ENCODE peak calls at places on chromosomes 16 and 17, in ten cellular contexts. R, S, B, Z, D, C, P, W, M and V are unnamed samples.

GRCh38 chr17:72191356-72191755 is 70.5 kb downstream of the SOX9 start:
- DNase-seq in R (no peak), S (no peak), B (no peak), Z (no peak), D (no peak), C (no peak), P (no peak), W (no peak), M (no peak), V (no peak)

GRCh38 chr16:65908568-65908967 is 457.9 kb upstream of the CDH5 start:
- DNase-seq in R (no peak), S (no peak), B (no peak), Z (peak), D (no peak), C (no peak), P (no peak), W (no peak), M (no peak), V (no peak)

GRCh38 chr17:54860617-54861468 is 39.8 kb upstream of the TOM1L1 start:
- DNase-seq in R (no peak), S (no peak), B (no peak), Z (no peak), D (no peak), C (no peak), P (no peak), W (no peak), M (no peak), V (no peak)

GRCh38 chr17:37726891-37727780 is 17.7 kb downstream of the HNF1B start:
- DNase-seq in R (no peak), S (no peak), B (no peak), Z (peak), D (no peak), C (no peak), P (no peak), W (no peak), M (no peak), V (no peak)

GRCh38 chr17:42283241-42284019 is 4.9 kb upstream of the STAT5A start:
- DNase-seq in R (peak), S (no peak), B (no peak), Z (no peak), D (peak), C (peak), P (no peak), W (no peak), M (no peak), V (no peak)

GRCh38 chr17:83173180-83173996 is 94.0 kb downstream of the METRNL start:
- DNase-seq in R (peak), S (no peak), B (no peak), Z (no peak), D (peak), C (no peak), P (no peak), W (no peak), M (no peak), V (no peak)

GRCh38 chr17:35147313-35147982 is at the start of gene UNC45B:
- DNase-seq in R (peak), S (no peak), B (no peak), Z (no peak), D (no peak), C (no peak), P (no peak), W (no peak), M (no peak), V (no peak)

GRCh38 chr17:77352441-77352840 is 211.7 kb downstream of the SEC14L1 start:
- DNase-seq in R (peak), S (no peak), B (no peak), Z (no peak), D (peak), C (peak), P (no peak), W (no peak), M (no peak), V (no peak)

GRCh38 chr17:40073454-40074174 is 10.8 kb downstream of the THRA start:
- DNase-seq in R (no peak), S (no peak), B (no peak), Z (no peak), D (no peak), C (no peak), P (no peak), W (no peak), M (no peak), V (no peak)

GRCh38 chr16:57118461-57119084 is 26.2 kb downstream of the CPNE2 start:
- DNase-seq in R (no peak), S (no peak), B (peak), Z (no peak), D (no peak), C (no peak), P (no peak), W (no peak), M (no peak), V (no peak)

GRCh38 chr16:69481901-69482341 is 57.5 kb downstream of the CYB5B start:
- DNase-seq in R (peak), S (peak), B (peak), Z (no peak), D (peak), C (peak), P (peak), W (peak), M (no peak), V (no peak)

GRCh38 chr16:85310868-85311585 is 198.8 kb upstream of the CIBAR2 start:
- DNase-seq in R (no peak), S (no peak), B (no peak), Z (no peak), D (no peak), C (no peak), P (no peak), W (no peak), M (no peak), V (no peak)

GRCh38 chr16:51168755-51169154 is 17.7 kb upstream of the SALL1 start:
- DNase-seq in R (no peak), S (no peak), B (no peak), Z (no peak), D (no peak), C (no peak), P (no peak), W (no peak), M (no peak), V (no peak)

GRCh38 chr16:49158029-49158642 is 123.5 kb downstream of the CBLN1 start:
- DNase-seq in R (peak), S (peak), B (peak), Z (peak), D (no peak), C (peak), P (peak), W (peak), M (peak), V (peak)

GRCh38 chr17:21288581-21289017 is 4.1 kb downstream of the MAP2K3 start:
- DNase-seq in R (no peak), S (no peak), B (no peak), Z (no peak), D (no peak), C (no peak), P (no peak), W (no peak), M (no peak), V (no peak)

GRCh38 chr17:77637807-77638182 is 320.7 kb upstream of the TNRC6C start:
- DNase-seq in R (no peak), S (no peak), B (peak), Z (peak), D (no peak), C (no peak), P (no peak), W (no peak), M (no peak), V (no peak)

GRCh38 chr17:7632492-7632894 is 2.6 kb downstream of the SHBG start:
- DNase-seq in R (no peak), S (peak), B (peak), Z (peak), D (no peak), C (peak), P (peak), W (peak), M (peak), V (no peak)

GRCh38 chr17:494601-495195 is 142.1 kb upstream of the RPH3AL start:
- DNase-seq in R (no peak), S (no peak), B (no peak), Z (no peak), D (no peak), C (no peak), P (no peak), W (no peak), M (no peak), V (no peak)

GRCh38 chr17:51537996-51538550 is 277.7 kb downstream of the UTP18 start:
- DNase-seq in R (no peak), S (no peak), B (no peak), Z (no peak), D (no peak), C (no peak), P (no peak), W (no peak), M (no peak), V (no peak)

GRCh38 chr17:51546114-51546513 is 285.8 kb downstream of the UTP18 start:
- DNase-seq in R (no peak), S (no peak), B (no peak), Z (no peak), D (no peak), C (no peak), P (no peak), W (no peak), M (no peak), V (no peak)

GRCh38 chr17:51541215-51541614 is 280.9 kb downstream of the UTP18 start:
- DNase-seq in R (no peak), S (no peak), B (no peak), Z (no peak), D (no peak), C (no peak), P (no peak), W (no peak), M (no peak), V (no peak)

GRCh38 chr17:51536627-51537026 is 276.3 kb downstream of the UTP18 start:
- DNase-seq in R (no peak), S (no peak), B (no peak), Z (no peak), D (no peak), C (no peak), P (no peak), W (no peak), M (no peak), V (no peak)

GRCh38 chr17:51540151-51540550 is 279.8 kb downstream of the UTP18 start:
- DNase-seq in R (no peak), S (no peak), B (no peak), Z (no peak), D (no peak), C (no peak), P (no peak), W (no peak), M (no peak), V (no peak)
- TF ChIP-seq CTCF in R (no peak), S (no peak), B (no peak), Z (peak), D (no peak), C (no peak), P (no peak), W (no peak), M (no peak), V (no peak)

GRCh38 chr16:55120408-55120807 is 189.7 kb downstream of the IRX5 start:
- DNase-seq in R (no peak), S (no peak), B (no peak), Z (peak), D (no peak), C (no peak), P (no peak), W (no peak), M (no peak), V (no peak)
- TF ChIP-seq CTCF in R (peak), S (no peak), B (no peak), Z (peak), D (no peak), C (no peak), P (no peak), W (no peak), M (no peak), V (no peak)

GRCh38 chr16:87233928-87234327 is 83.3 kb downstream of the C16orf95 start:
- DNase-seq in R (no peak), S (peak), B (peak), Z (peak), D (no peak), C (no peak), P (peak), W (peak), M (no peak), V (no peak)
- TF ChIP-seq CTCF in R (no peak), S (peak), B (peak), Z (peak), D (no peak), C (peak), P (peak), W (peak), M (no peak), V (peak)

DNA sequence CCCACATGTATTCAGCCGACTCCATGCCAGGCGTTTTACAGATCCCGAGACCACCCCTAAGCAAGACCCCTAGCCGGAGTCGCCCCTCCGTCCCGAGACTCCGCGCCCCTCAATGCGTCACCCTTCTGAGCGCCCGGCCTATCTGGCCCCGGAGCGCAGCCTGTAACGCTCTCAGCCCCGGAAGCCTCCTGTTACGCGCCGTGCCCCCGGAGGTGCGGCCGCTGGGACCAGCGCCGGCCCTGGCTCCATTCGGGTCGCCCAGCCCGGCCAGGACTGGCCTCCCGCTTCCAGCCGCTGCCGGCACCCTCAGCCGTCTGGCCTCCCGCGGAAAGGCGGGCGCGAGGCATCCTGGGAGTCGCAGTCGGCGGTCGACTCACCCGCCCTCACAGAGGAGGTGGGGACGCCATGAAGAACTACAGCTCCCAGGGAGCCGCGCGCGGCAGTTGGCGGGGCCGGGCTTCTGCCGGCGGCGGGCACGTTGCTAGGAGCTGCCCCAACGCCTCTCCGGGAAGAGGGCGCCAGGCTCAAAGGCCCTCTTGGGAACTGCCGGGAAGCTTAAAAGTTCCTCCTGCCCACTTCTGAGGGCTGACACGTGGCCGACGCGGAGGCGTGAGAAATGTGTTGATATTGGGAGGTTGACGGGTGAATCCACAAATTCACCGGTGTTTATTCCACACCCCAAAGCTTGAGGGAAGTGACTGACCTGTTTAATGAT is at the start of gene FBF1:
- DNase-seq in R (peak), S (peak), B (peak), Z (peak), D (peak), C (peak), P (peak), W (peak), M (peak), V (peak)
- TF ChIP-seq CTCF in R (no peak), S (no peak), B (no peak), Z (no peak), D (peak), C (no peak), P (no peak), W (no peak), M (no peak), V (peak)

GRCh38 chr17:79145548-79145947 is 70.9 kb downstream of the ENGASE start:
- DNase-seq in R (no peak), S (no peak), B (no peak), Z (no peak), D (no peak), C (no peak), P (no peak), W (no peak), M (no peak), V (no peak)
- TF ChIP-seq CTCF in R (no peak), S (no peak), B (no peak), Z (no peak), D (no peak), C (no peak), P (no peak), W (no peak), M (no peak), V (no peak)

GRCh38 chr16:67245674-67246080 is 1.6 kb downstream of the FHOD1 start:
- DNase-seq in R (no peak), S (no peak), B (no peak), Z (no peak), D (no peak), C (no peak), P (no peak), W (no peak), M (no peak), V (no peak)

GRCh38 chr16:67246945-67247697 is at the start of gene FHOD1:
- DNase-seq in R (peak), S (peak), B (peak), Z (peak), D (peak), C (peak), P (peak), W (peak), M (peak), V (peak)

GRCh38 chr16:67247698-67248400 is 568 bp upstream of the FHOD1 start:
- DNase-seq in R (no peak), S (no peak), B (no peak), Z (no peak), D (no peak), C (no peak), P (no peak), W (no peak), M (no peak), V (no peak)

GRCh38 chr16:67245189-67245585 is 2.1 kb downstream of the FHOD1 start:
- DNase-seq in R (no peak), S (no peak), B (no peak), Z (no peak), D (no peak), C (no peak), P (no peak), W (no peak), M (no peak), V (no peak)

DNA sequence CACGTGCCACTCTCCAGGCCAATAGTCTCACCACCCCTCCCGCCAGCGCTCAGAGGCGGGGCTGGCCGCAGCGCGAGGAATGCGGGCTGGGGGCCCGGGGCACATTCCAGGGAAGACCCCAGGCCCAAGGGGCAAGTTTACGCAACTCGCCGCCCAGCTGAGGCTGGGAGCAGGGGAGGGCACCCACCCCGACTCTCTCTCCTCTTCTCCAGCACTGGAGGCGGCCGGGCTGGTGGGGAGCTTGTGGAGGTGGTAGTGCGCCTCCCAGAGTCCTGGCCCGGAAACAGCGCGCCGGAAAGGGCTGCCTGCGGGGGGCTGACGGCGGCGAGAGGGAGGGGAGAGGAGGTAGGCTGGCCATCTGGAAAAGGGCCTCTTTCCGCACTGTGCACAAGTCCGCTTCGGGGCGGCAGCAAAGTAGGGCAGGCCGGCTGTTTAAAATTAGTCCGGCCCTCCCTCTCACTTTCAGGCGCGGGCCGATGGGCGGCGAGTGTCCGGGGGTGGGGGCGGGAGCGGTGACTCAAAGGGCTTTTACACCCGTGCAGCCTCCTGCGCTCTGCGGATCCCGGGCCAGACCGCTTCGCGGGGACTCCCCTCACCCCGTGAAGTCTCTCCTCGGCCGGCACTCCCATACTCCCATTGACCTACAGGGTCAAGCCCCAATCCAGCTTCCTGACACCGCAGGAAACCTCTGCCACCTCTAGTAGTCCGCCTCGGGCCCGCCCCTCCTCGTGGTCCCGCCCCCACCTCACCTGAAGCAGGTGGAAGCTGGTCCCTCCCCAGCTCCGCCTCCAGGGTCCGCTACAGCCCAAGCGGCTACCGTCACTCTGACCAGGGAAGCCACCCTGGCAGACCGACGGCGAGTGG is 968 bp downstream of the FHOD1 start:
- DNase-seq in R (peak), S (peak), B (peak), Z (peak), D (peak), C (peak), P (peak), W (peak), M (peak), V (peak)
- TF ChIP-seq CTCF in R (peak), S (peak), B (peak), Z (peak), D (no peak), C (no peak), P (peak), W (peak), M (peak), V (peak)

GRCh38 chr17:81911277-81911961 is at the start of gene PCYT2:
- DNase-seq in R (peak), S (peak), B (peak), Z (peak), D (peak), C (peak), P (peak), W (peak), M (peak), V (peak)
- TF ChIP-seq CTCF in R (no peak), S (no peak), B (no peak), Z (peak), D (no peak), C (no peak), P (no peak), W (no peak), M (no peak), V (peak)

GRCh38 chr17:27494192-27495091 is 38.2 kb downstream of the KSR1 start:
- DNase-seq in R (peak), S (peak), B (peak), Z (peak), D (peak), C (peak), P (peak), W (peak), M (peak), V (peak)
- TF ChIP-seq CTCF in R (peak), S (peak), B (peak), Z (peak), D (peak), C (peak), P (peak), W (peak), M (peak), V (peak)

GRCh38 chr16:87057291-87057881 is 259.8 kb downstream of the C16orf95 start:
- DNase-seq in R (no peak), S (peak), B (peak), Z (peak), D (no peak), C (no peak), P (peak), W (no peak), M (no peak), V (no peak)
- TF ChIP-seq CTCF in R (no peak), S (peak), B (peak), Z (peak), D (no peak), C (no peak), P (peak), W (peak), M (no peak), V (no peak)

GRCh38 chr16:20004931-20005330 is 68.8 kb downstream of the GPR139 start:
- DNase-seq in R (no peak), S (no peak), B (no peak), Z (peak), D (no peak), C (no peak), P (no peak), W (no peak), M (no peak), V (no peak)
- TF ChIP-seq CTCF in R (no peak), S (no peak), B (no peak), Z (peak), D (no peak), C (no peak), P (no peak), W (no peak), M (no peak), V (peak)